ENCODE peak calls at places on chromosome 14, in five cellular contexts. E is PC-3, T is dorsolateral prefrontal cortex, L is GM23248, B is upper lobe of right lung. P is an unnamed sample. For H3K27me3, the result is how much of the 10 kb centered on the place peaks cover.

GRCh38 chr14:20836668-20837338 is 34.2 kb upstream of the RNASE1 start:
- DNase-seq in E (peak), T (no peak), L (peak), B (no peak), P (peak)

GRCh38 chr14:22131749-22132476 is 457.1 kb downstream of the DAD1 start:
- DNase-seq in E (peak), T (no peak), L (no peak), B (no peak), P (peak)

GRCh38 chr14:92529895-92530294 is 16.3 kb downstream of the RIN3 start:
- DNase-seq in E (peak), T (no peak), L (no peak), B (no peak), P (no peak)

GRCh38 chr14:77026930-77027537 is 1.5 kb downstream of the IRF2BPL start:
- DNase-seq in E (peak), T (no peak), L (peak), B (peak), P (peak)

GRCh38 chr14:67533754-67534085 is 630 bp downstream of the PLEKHH1 start:
- DNase-seq in E (peak), T (no peak), L (no peak), B (no peak), P (no peak)

GRCh38 chr14:99246536-99247083 is 25.4 kb downstream of the BCL11B start:
- DNase-seq in E (no peak), T (no peak), L (no peak), B (no peak), P (peak)

GRCh38 chr14:71618047-71618446 is 314.2 kb upstream of the RGS6 start:
- DNase-seq in E (no peak), T (no peak), L (no peak), B (no peak), P (no peak)

GRCh38 chr14:61406198-61406597 is 84.8 kb downstream of the PRKCH start:
- DNase-seq in E (no peak), T (no peak), L (no peak), B (no peak), P (peak)

GRCh38 chr14:32593290-32593942 is 264.3 kb downstream of the AKAP6 start:
- DNase-seq in E (peak), T (no peak), L (peak), B (no peak), P (no peak)

GRCh38 chr14:68409355-68409754 is 383.5 kb downstream of the ZFP36L1 start:
- DNase-seq in E (no peak), T (no peak), L (no peak), B (no peak), P (no peak)

GRCh38 chr14:22314183-22314820 is 274.7 kb downstream of the DAD1 start:
- DNase-seq in E (peak), T (no peak), L (peak), B (no peak), P (peak)

GRCh38 chr14:23862513-23862912 is 91.1 kb upstream of the DHRS4 start:
- DNase-seq in E (no peak), T (no peak), L (no peak), B (no peak), P (no peak)

GRCh38 chr14:93785423-93785822 is 2.9 kb downstream of the PRIMA1 start:
- DNase-seq in E (no peak), T (no peak), L (no peak), B (no peak), P (no peak)
- H3K27me3 ChIP-seq in E (half or more), T (under half), L (under half), B (under half), P (under half)

DNA sequence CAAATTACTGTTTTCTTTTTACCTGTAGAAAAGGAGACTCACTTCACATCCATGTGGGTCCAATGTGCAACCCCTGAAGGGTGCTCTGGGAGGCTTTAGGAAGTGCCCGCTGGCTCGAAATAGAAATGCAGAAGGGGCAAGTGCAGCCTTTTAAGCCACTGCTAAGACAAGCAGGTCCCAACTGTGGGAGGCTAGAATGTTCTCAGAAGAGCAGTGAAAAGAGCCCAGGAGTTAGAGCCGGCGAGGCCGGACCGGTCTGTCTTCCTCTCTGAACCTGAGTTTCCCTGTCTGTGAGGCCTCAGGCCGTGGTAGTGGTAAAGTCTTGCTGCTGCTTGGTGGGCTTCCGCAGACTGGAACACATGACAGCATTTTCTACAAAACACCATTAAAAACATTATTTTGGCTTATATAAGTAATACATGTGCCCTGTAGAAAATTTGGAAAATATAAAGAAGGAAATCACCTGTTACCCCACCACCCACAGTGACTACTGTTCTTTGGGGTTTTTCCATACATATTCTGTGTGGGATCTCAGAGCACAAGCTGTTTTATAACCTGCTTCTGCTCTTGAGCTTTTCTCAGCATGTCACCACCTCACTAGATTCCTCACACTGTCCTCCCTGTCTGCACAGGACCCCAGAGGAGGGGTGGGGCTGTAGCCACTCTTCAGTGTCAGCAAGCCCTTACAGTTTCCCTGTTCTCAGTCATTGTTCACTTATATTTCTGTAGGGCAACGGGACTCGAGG is 6.0 kb downstream of the CKB start:
- DNase-seq in E (no peak), T (peak), L (no peak), B (peak), P (no peak)
- H3K27me3 ChIP-seq in E (under half), T (under half), L (under half), B (under half), P (under half)

GRCh38 chr14:101350021-101350420 is 211.3 kb upstream of the DIO3 start:
- DNase-seq in E (no peak), T (no peak), L (no peak), B (no peak), P (no peak)
- H3K27me3 ChIP-seq in E (under half), T (under half), L (under half), B (under half), P (under half)

DNA sequence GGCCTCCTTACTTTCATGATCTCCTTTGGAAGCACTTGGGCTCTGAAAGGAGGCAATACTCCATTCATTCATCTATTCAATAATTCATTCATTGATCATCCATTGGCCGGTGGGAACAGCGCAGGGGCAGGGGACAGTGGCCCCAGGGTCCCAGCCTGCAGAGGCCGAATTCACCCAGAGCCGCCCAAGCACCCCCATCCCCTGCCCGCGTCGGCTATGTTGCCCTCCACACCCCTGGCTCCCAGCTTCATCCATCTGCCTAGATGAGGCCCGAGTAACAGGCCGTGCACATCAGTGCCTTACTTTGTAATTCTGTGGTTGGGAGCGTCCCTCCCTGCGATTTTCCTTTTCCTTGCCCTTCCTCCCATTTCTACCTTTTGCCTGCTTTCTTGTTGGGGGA is 3.2 kb downstream of the AMN start:
- DNase-seq in E (no peak), T (no peak), L (no peak), B (no peak), P (no peak)
- H3K27me3 ChIP-seq in E (under half), T (under half), L (under half), B (half or more), P (half or more)

DNA sequence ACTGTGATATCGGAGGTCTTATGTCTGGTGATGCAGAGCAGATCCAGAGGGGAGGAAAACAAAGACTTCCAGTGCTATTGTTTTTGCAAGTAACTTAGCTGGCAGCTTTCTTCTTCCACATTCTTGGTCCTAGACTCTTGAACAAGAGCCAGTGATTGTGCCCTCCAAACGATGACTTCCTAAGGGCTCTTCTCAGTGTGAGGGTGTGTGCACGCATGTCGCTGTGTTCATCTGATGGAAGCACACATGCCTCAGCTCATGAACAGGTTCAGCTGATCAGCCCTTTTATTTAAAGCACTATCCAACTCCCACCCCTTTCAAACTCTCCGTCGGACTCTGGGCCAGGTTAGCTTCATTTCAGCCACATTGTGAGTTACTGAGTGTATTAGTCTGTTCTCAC is 59.5 kb downstream of the SMOC1 start:
- DNase-seq in E (no peak), T (no peak), L (no peak), B (no peak), P (no peak)
- H3K27me3 ChIP-seq in E (half or more), T (under half), L (under half), B (under half), P (under half)

DNA sequence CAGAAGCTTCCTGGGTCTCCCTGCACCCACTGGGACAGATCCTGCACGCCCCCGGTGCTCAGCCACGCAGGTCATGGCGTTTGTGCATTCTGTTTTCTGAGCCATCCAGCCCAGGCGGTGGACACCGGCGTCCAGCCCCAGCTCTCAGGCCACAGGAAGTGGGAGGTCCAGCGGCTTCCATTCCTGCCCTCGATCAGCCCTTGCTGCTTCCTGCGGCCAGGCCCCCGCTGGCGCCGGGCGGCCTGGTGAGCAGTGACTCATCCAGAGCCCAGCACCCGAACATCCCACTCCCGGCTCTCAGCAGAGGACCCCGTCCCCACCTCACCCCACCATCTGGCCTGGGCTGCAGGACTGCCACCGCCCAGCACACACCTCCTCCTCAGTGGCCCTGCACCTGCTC is 18.0 kb upstream of the NUDT14 start:
- DNase-seq in E (no peak), T (no peak), L (no peak), B (no peak), P (no peak)
- H3K27me3 ChIP-seq in E (under half), T (under half), L (under half), B (under half), P (under half)

GRCh38 chr14:105873870-105874512 is 347.6 kb downstream of the TMEM121 start:
- DNase-seq in E (no peak), T (no peak), L (no peak), B (no peak), P (no peak)
- H3K27me3 ChIP-seq in E (under half), T (under half), L (under half), B (under half), P (under half)

GRCh38 chr14:101371691-101372493 is 189.4 kb upstream of the DIO3 start:
- DNase-seq in E (no peak), T (no peak), L (no peak), B (no peak), P (no peak)

GRCh38 chr14:101370593-101371569 is 190.4 kb upstream of the DIO3 start:
- DNase-seq in E (no peak), T (no peak), L (no peak), B (no peak), P (no peak)

GRCh38 chr14:101373690-101374295 is 187.5 kb upstream of the DIO3 start:
- DNase-seq in E (no peak), T (no peak), L (no peak), B (no peak), P (no peak)

GRCh38 chr14:101372894-101373640 is 188.2 kb upstream of the DIO3 start:
- DNase-seq in E (no peak), T (no peak), L (no peak), B (no peak), P (no peak)

DNA sequence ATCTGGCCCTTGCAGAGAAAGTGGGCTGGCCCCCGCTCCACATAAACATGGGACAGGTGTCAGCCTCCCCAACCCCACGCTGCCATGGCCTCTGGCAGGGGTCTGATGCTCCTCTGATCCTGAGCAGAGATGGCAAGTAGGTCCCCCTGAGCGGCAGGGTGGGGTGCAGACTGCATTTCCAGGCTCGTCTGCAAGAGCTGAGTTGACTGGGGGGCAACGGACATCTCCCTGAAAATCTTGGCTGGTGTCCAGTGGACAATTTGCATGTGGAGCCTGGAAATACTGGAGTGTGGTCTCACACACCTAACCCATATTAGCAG is 188.8 kb upstream of the DIO3 start:
- DNase-seq in E (no peak), T (no peak), L (no peak), B (no peak), P (no peak)
- H3K27me3 ChIP-seq in E (under half), T (under half), L (under half), B (under half), P (under half)

DNA sequence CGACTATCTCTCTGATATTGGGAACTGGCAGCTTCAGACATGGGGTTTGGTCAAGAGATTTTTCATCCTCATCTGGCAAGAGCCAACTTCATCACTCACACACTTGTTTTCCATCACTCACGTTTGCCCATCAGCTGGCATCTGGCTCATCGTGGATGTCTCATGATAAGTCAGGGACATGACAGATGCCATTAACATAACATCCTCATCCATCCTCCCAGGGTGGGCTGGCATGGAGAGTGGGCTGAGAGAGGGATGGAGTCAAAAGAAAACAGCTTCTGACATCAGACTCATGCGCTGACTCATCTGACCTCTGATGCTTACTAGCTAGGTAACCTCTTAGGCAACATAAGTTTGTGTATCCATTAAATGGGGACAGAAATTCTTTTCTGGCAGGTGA is 1.8 kb upstream of the VSX2 start:
- DNase-seq in E (no peak), T (no peak), L (peak), B (no peak), P (no peak)
- H3K27me3 ChIP-seq in E (under half), T (under half), L (half or more), B (half or more), P (half or more)

GRCh38 chr14:104512061-104512460 is 67.5 kb upstream of the C14orf180 start:
- DNase-seq in E (no peak), T (no peak), L (no peak), B (no peak), P (no peak)

GRCh38 chr14:104507443-104507842 is 72.1 kb upstream of the C14orf180 start:
- DNase-seq in E (no peak), T (no peak), L (no peak), B (no peak), P (no peak)

GRCh38 chr14:104510794-104511611 is 68.6 kb upstream of the C14orf180 start:
- DNase-seq in E (no peak), T (peak), L (no peak), B (peak), P (no peak)

GRCh38 chr14:104509673-104510072 is 69.9 kb upstream of the C14orf180 start:
- DNase-seq in E (no peak), T (no peak), L (no peak), B (no peak), P (peak)

DNA sequence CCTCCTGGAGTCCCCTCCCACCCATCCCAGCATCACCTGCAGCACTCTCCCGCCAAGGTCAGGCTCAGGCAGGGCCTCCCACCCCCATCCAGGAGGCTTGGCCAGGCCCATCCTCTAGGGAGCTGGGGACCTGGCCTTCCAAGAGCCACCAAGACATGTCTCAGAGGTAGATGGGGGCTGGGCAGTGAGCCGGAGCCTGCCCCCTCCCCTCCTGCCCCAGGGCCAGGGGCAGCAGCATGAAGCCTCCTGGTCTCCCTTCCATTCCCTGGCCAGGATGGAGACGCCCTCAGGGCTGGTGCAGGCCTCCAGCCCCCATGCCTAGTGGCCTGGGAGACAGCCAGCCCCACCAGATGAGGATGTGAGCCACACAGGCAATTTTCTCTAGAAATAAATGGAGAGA is 69.3 kb upstream of the C14orf180 start:
- DNase-seq in E (no peak), T (no peak), L (no peak), B (no peak), P (no peak)
- H3K27me3 ChIP-seq in E (half or more), T (under half), L (under half), B (under half), P (under half)

P was measured in GM23338.